ENCODE peak calls at places on chromosome 14, in six cellular contexts. X, Z, J, C, P and M are unnamed samples.

GRCh38 chr14:76491172-76491930 is 115.4 kb downstream of the ESRRB start:
- DNase-seq in C (no peak), X (no peak), Z (no peak), P (no peak), J (no peak), M (no peak)

GRCh38 chr14:69844171-69844570 is 35.0 kb upstream of the SMOC1 start:
- DNase-seq in C (no peak), Z (no peak), X (no peak), P (no peak), J (no peak), M (no peak)

GRCh38 chr14:47012533-47012932 is 361.0 kb upstream of the RPL10L start:
- DNase-seq in Z (no peak), C (no peak), X (no peak), P (no peak), J (no peak), M (no peak)

GRCh38 chr14:67137744-67138371 is 51.4 kb upstream of the GARIN2 start:
- DNase-seq in Z (no peak), P (no peak), C (no peak), J (no peak), X (peak), M (no peak)

GRCh38 chr14:95675486-95675885 is 10.7 kb upstream of the TCL1B start:
- DNase-seq in Z (no peak), P (no peak), J (no peak), C (no peak), X (no peak), M (no peak)

GRCh38 chr14:92744198-92744597 is 4.2 kb downstream of the LGMN start:
- DNase-seq in Z (no peak), J (no peak), P (no peak), X (no peak), C (no peak), M (no peak)

GRCh38 chr14:32083789-32084188 is 6.7 kb downstream of the ARHGAP5 start:
- DNase-seq in J (no peak), P (no peak), C (no peak), X (no peak), Z (peak), M (no peak)

GRCh38 chr14:31205681-31206535 is 1.7 kb downstream of the HECTD1 start:
- DNase-seq in Z (peak), P (no peak), J (no peak), C (no peak), X (no peak), M (no peak)

GRCh38 chr14:61101803-61102548 is 120.9 kb downstream of the SLC38A6 start:
- DNase-seq in P (no peak), X (peak), C (no peak), J (no peak), Z (no peak), M (peak)

GRCh38 chr14:104335611-104336010 is 197.2 kb downstream of the KIF26A start:
- DNase-seq in C (no peak), J (no peak), Z (no peak), P (no peak), X (no peak), M (no peak)

GRCh38 chr14:87547536-87547935 is 445.4 kb downstream of the GALC start:
- DNase-seq in C (no peak), Z (no peak), P (no peak), J (no peak), X (no peak), M (no peak)

GRCh38 chr14:24605435-24606190 is 3.9 kb downstream of the GZMH start:
- DNase-seq in Z (peak), J (peak), C (peak), P (no peak), X (peak), M (peak)

GRCh38 chr14:71397371-71397770 is 490.1 kb downstream of the PCNX1 start:
- DNase-seq in X (no peak), Z (no peak), C (no peak), P (no peak), J (no peak), M (no peak)

GRCh38 chr14:71396050-71396677 is 488.9 kb downstream of the PCNX1 start:
- DNase-seq in Z (no peak), P (no peak), C (no peak), X (no peak), J (no peak), M (no peak)

GRCh38 chr14:71398450-71398849 is 491.2 kb downstream of the PCNX1 start:
- DNase-seq in Z (no peak), C (no peak), J (no peak), P (peak), X (no peak), M (no peak)

GRCh38 chr14:71394386-71394785 is 487.1 kb downstream of the PCNX1 start:
- DNase-seq in X (no peak), P (no peak), Z (no peak), J (no peak), C (no peak), M (no peak)

GRCh38 chr14:71395151-71395604 is 487.9 kb downstream of the PCNX1 start:
- DNase-seq in C (no peak), J (no peak), P (no peak), Z (no peak), X (no peak), M (no peak)
- TF ChIP-seq CREB1 in C (no peak), J (no peak), P (no peak), Z (no peak), X (no peak), M (no peak)

GRCh38 chr14:105495101-105495989 is 4.3 kb downstream of the TEDC1 start:
- DNase-seq in J (no peak), C (no peak), X (no peak), Z (no peak), P (no peak), M (no peak)
- TF ChIP-seq CREB1 in J (no peak), C (no peak), X (no peak), Z (no peak), P (no peak), M (no peak)

DNA sequence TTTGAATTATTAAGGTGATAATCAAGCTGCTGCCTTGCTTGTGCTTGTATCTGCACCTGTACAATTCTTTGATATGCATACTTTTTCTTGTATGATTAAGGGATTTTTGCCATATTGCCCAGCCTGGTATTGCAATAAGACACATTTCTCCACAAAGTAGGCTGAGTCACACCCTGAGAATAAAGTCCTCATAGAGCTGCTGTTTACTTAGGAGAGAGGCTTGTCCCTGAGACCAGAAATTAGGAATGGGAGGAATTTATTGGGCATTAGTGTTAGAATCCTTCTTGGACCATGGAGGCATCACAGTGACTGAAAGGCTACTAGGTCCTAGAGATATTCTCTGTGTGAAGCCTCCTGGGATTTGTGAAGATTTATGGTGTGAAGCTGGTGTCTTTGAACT is 506.8 kb upstream of the FBXO33 start:
- DNase-seq in C (no peak), P (no peak), X (no peak), J (no peak), Z (no peak), M (no peak)
- TF ChIP-seq CREB1 in C (no peak), P (no peak), X (no peak), J (no peak), Z (no peak), M (no peak)

GRCh38 chr14:50647753-50648152 is 20.4 kb downstream of the SAV1 start:
- DNase-seq in Z (no peak), P (no peak), X (no peak), C (no peak), J (no peak), M (no peak)
- TF ChIP-seq CREB1 in Z (no peak), P (no peak), X (no peak), C (no peak), J (no peak), M (no peak)

GRCh38 chr14:23452237-23452636 is 16.8 kb upstream of the MYH7 start:
- DNase-seq in C (no peak), Z (no peak), J (no peak), P (no peak), X (no peak), M (no peak)

GRCh38 chr14:23449314-23449713 is 13.9 kb upstream of the MYH7 start:
- DNase-seq in P (no peak), X (no peak), C (no peak), Z (no peak), J (no peak), M (no peak)

GRCh38 chr14:23457587-23458445 is 11.7 kb upstream of the NGDN start:
- DNase-seq in X (no peak), C (no peak), P (no peak), Z (peak), J (no peak), M (no peak)

GRCh38 chr14:23450376-23450775 is 14.9 kb upstream of the MYH7 start:
- DNase-seq in Z (no peak), X (peak), P (no peak), J (no peak), C (no peak), M (peak)

DNA sequence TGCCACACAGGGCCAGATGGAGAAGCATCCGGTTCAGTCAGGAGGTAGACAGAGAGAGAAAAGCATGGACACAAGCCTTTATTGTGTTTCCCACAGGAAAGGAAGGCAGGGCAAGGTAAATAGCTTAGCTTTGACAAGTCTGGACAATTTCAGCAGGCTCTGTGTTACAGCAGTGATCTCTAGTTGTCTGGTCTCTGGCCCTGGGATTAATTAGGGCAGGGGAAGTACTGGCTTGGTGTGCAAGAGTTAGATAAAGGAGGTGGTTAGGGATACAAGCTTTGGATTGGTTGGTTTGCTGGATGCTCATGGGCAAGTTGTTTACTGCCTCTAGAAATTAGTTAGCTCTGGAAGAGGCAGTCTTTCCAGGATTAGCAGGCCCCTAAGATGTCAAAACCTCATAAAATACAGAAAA is 15.1 kb upstream of the NGDN start:
- DNase-seq in X (no peak), J (no peak), Z (peak), P (no peak), C (peak), M (no peak)
- TF ChIP-seq CREB1 in X (no peak), J (no peak), Z (no peak), P (no peak), C (no peak), M (no peak)

DNA sequence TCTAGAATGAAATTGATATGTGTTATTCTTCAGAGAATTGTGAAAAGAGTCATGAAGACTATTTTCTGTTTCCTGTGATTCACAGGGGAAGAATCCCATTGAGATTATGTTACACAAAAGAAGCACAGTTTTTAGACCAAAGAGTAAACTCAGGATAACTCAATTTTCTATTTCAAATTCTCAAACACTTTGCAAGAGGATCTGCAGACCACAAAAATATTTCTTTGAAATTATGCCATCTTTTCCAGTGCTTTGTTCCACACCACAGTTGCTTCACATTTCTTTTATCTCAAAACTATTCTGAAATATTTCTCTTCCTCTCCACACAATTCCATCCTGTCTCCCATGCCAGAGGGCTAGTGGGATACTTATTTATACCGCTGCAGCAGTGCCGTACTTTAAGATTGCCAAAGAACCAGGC is 188.9 kb upstream of the FOXG1 start:
- DNase-seq in P (no peak), C (no peak), X (no peak), J (no peak), Z (no peak), M (no peak)
- TF ChIP-seq CREB1 in P (no peak), C (no peak), X (no peak), J (no peak), Z (no peak), M (no peak)

GRCh38 chr14:85572021-85572420 is 42.1 kb downstream of the FLRT2 start:
- DNase-seq in X (no peak), P (no peak), J (no peak), Z (no peak), C (no peak), M (no peak)

GRCh38 chr14:85564841-85565527 is 35.0 kb downstream of the FLRT2 start:
- DNase-seq in C (no peak), Z (no peak), X (no peak), P (no peak), J (no peak), M (no peak)

GRCh38 chr14:85565862-85566296 is 35.9 kb downstream of the FLRT2 start:
- DNase-seq in C (no peak), P (no peak), Z (no peak), J (no peak), X (no peak), M (no peak)

GRCh38 chr14:85562630-85563029 is 32.7 kb downstream of the FLRT2 start:
- DNase-seq in P (no peak), X (no peak), J (no peak), Z (no peak), C (no peak), M (no peak)

GRCh38 chr14:85566603-85567002 is 36.7 kb downstream of the FLRT2 start:
- DNase-seq in X (no peak), C (no peak), J (no peak), Z (no peak), P (no peak), M (no peak)
- TF ChIP-seq CREB1 in X (no peak), C (no peak), J (no peak), Z (no peak), P (no peak), M (no peak)

GRCh38 chr14:23136566-23137133 is 17.6 kb upstream of the CEBPE start:
- DNase-seq in P (no peak), X (no peak), C (no peak), Z (no peak), J (no peak), M (no peak)

GRCh38 chr14:23130875-23131274 is 11.8 kb upstream of the CEBPE start:
- DNase-seq in Z (no peak), P (no peak), J (no peak), X (no peak), C (no peak), M (no peak)

GRCh38 chr14:23131482-23131881 is 12.4 kb upstream of the CEBPE start:
- DNase-seq in P (no peak), J (no peak), C (no peak), Z (no peak), X (no peak), M (no peak)

GRCh38 chr14:23129759-23130316 is 10.8 kb upstream of the CEBPE start:
- DNase-seq in C (no peak), Z (no peak), P (no peak), J (no peak), X (no peak), M (no peak)

GRCh38 chr14:23132970-23133369 is 13.9 kb upstream of the CEBPE start:
- DNase-seq in C (no peak), Z (no peak), X (no peak), J (no peak), P (no peak), M (no peak)
- TF ChIP-seq CREB1 in C (no peak), Z (no peak), X (no peak), J (no peak), P (no peak), M (no peak)

DNA sequence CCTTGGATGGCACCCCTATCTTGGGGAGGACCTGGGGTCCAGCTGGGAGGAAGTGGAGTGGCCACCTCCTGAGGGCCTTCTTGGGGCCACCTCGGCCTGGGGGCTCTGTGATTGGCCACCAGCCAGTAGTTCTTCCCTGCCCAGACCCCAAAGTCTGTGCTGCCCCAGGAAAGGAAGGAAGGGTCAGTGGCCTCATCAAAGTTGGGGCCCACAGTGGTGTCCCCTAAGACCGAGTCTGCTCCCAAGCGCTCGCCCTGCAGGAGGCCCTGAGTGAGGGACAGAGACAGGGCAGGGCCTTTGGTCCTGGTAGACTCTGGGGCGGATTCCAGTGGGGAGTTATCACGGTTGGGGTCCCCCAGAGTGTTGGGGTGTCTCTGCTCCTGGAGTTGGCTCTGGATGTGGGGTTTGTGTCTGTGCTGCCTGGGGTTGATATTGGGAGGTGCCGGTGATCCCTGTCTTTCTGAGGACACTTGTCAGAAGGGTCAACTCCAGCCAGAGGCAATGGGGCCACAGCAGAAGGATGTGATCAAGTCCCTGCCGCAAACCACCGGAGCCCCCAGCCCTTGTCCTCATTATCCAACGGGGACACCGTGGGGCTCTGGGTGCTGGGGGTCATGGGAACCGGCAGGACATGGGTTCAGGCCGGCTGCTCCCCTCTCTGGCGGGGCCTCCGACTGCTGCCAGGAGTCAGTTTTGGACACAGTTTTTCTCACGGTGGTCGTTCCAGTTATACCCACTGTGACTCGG is 364.3 kb downstream of the TMEM121 start:
- DNase-seq in X (no peak), J (no peak), Z (no peak), C (peak), P (no peak), M (peak)
- TF ChIP-seq CREB1 in X (no peak), J (no peak), Z (no peak), C (no peak), P (no peak), M (no peak)